ENCODE peak calls at places on chromosomes 11 and 22, in nine cellular contexts. D is GM23338, H is endothelial cell of umbilical vein, I is PC-3, T is A673, P is MM.1S, W is GM23248, S is astrocyte, B is HepG2. A is an unnamed sample.

GRCh38 chr11:10294289-10294953 is 402 bp upstream of the SBF2 start:
- DNase-seq in D (peak; percentile 62), H (peak; percentile 63), P (no peak), I (peak; percentile 45), S (no peak), T (peak; percentile 71), B (no peak), W (peak; percentile 74), A (peak; percentile 59)

GRCh38 chr11:102256251-102256650 is 61.0 kb upstream of the BIRC3 start:
- DNase-seq in B (no peak), W (peak; percentile 80), I (peak; percentile 61), D (no peak), P (no peak), S (peak; percentile 87), H (no peak), T (no peak), A (no peak)

GRCh38 chr22:24011735-24012068 is 598 bp downstream of the CABIN1 start:
- DNase-seq in W (peak; percentile 34), P (no peak), D (peak; percentile 56), T (no peak), B (no peak), I (peak; percentile 10), S (peak; percentile 6), H (no peak), A (no peak)

GRCh38 chr11:67117667-67118058 is 1.4 kb upstream of the KDM2A start:
- DNase-seq in D (peak; percentile 69), I (no peak), P (no peak), S (no peak), H (peak; percentile 10), B (no peak), W (peak; percentile 31), T (peak; percentile 22), A (peak; percentile 62)

GRCh38 chr11:128417607-128418324 is 169.6 kb downstream of the ETS1 start:
- DNase-seq in S (peak; percentile 95), I (peak; percentile 78), T (no peak), P (no peak), H (no peak), W (peak; percentile 93), D (no peak), B (no peak), A (no peak)

GRCh38 chr11:119155733-119156492 is 7.1 kb downstream of the ABCG4 start:
- DNase-seq in S (no peak), D (peak; percentile 67), H (no peak), W (peak; percentile 35), B (peak; percentile 57), T (no peak), I (peak; percentile 36), P (peak; percentile 18), A (peak; percentile 40)

GRCh38 chr11:3167143-3168119 is 2.3 kb upstream of the OSBPL5 start:
- DNase-seq in D (no peak), T (no peak), P (no peak), H (no peak), W (no peak), B (no peak), S (no peak), I (no peak), A (no peak)

GRCh38 chr11:118658372-118659313 is 20.8 kb downstream of the TREH start:
- DNase-seq in I (peak; percentile 20), H (peak; percentile 21), S (no peak), D (peak; percentile 40), B (no peak), T (no peak), P (no peak), W (peak; percentile 48), A (no peak)

GRCh38 chr11:33545941-33546340 is 154.7 kb downstream of the C11orf91 start:
- DNase-seq in I (peak; percentile 27), P (no peak), B (no peak), H (no peak), D (no peak), T (no peak), W (peak; percentile 70), S (peak; percentile 25), A (no peak)

GRCh38 chr11:44556735-44557409 is 8.6 kb upstream of the CD82 start:
- DNase-seq in B (peak; percentile 41), S (no peak), W (peak; percentile 74), T (peak; percentile 82), P (peak; percentile 68), D (peak; percentile 81), H (peak; percentile 61), I (peak; percentile 62), A (peak; percentile 74)

GRCh38 chr22:22479999-22480532 is 28.5 kb downstream of the ZNF280B start:
- DNase-seq in I (no peak), W (peak; percentile 10), T (no peak), B (no peak), P (no peak), H (no peak), D (no peak), S (peak; percentile 14), A (no peak)

GRCh38 chr11:58586998-58587397 is 8.1 kb downstream of the ZFP91 start:
- DNase-seq in S (no peak), I (no peak), W (no peak), T (no peak), B (no peak), H (no peak), D (no peak), P (no peak), A (no peak)

GRCh38 chr11:73210916-73211667 is 7.0 kb upstream of the P2RY2 start:
- DNase-seq in T (no peak), P (no peak), I (no peak), H (no peak), B (no peak), D (no peak), S (no peak), W (no peak), A (no peak)

GRCh38 chr11:67423891-67424613 is 4.2 kb upstream of the RPS6KB2 start:
- DNase-seq in P (no peak), I (no peak), H (no peak), D (no peak), S (no peak), W (no peak), B (no peak), T (no peak), A (no peak)

GRCh38 chr11:6628526-6628925 is 9.3 kb upstream of the TPP1 start:
- DNase-seq in I (no peak), T (no peak), S (no peak), H (no peak), W (no peak), D (no peak), B (no peak), P (no peak), A (no peak)

GRCh38 chr22:47059701-47060161 is 297.3 kb downstream of the TBC1D22A start:
- DNase-seq in W (no peak), S (no peak), I (no peak), B (no peak), H (no peak), P (no peak), T (no peak), D (no peak), A (no peak)

GRCh38 chr22:39598017-39598965 is 27.7 kb downstream of the CACNA1I start:
- DNase-seq in T (no peak), S (no peak), H (no peak), W (peak; percentile 25), B (no peak), P (peak; percentile 76), D (peak; percentile 97), I (peak; percentile 39), A (peak; percentile 92)

GRCh38 chr22:36160499-36160942 is at the start of gene APOL3:
- DNase-seq in T (no peak), W (peak; percentile 70), I (peak; percentile 29), P (peak; percentile 75), S (peak; percentile 29), D (no peak), B (no peak), H (peak; percentile 85), A (no peak)

DNA sequence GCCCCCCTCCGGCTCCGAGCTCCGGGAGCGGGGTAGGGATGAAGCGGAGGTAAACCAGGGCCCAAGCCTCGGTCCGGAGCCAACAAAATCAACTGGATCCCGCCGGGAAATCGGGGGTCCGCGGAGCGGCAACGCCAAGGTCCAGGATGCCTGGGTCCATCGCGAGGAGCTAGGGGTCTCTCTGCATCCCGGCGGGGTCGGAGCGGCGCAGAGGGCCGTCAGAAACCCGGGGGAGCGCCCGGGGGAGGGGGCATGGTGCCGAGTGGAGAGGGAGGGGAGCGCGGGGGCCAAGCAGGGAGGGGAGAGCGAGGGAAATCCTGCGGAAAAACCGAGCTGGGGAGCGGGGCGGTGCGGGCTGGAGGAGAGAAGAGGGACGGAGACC is 51.8 kb downstream of the SLC22A12 start:
- DNase-seq in D (no peak), H (no peak), I (no peak), T (no peak), S (no peak), B (no peak), P (no peak), W (no peak), A (peak; percentile 34)
- TF ChIP-seq EZH2 in D (peak; percentile 83), H (peak; percentile 94), I (peak; percentile 43), T (peak; percentile 94), S (peak; percentile 98), B (no peak), P (no peak), W (peak; percentile 10), A (peak; percentile 60)

GRCh38 chr11:62338218-62338617 is 970 bp downstream of the ASRGL1 start:
- DNase-seq in B (no peak), W (no peak), P (no peak), H (no peak), T (no peak), D (no peak), I (no peak), S (no peak), A (no peak)

GRCh38 chr11:62333768-62334167 is 3.5 kb upstream of the ASRGL1 start:
- DNase-seq in P (no peak), H (no peak), S (no peak), I (no peak), T (no peak), W (no peak), D (no peak), B (no peak), A (no peak)

GRCh38 chr11:62340269-62340901 is 3.1 kb downstream of the ASRGL1 start:
- DNase-seq in T (peak; percentile 79), S (peak; percentile 24), I (peak; percentile 74), W (peak; percentile 65), H (peak; percentile 76), D (peak; percentile 77), P (peak; percentile 61), B (peak; percentile 60), A (peak; percentile 63)

GRCh38 chr11:62337682-62338181 is 484 bp downstream of the ASRGL1 start:
- DNase-seq in B (no peak), D (peak; percentile 68), W (peak; percentile 38), T (peak; percentile 32), H (peak; percentile 45), S (no peak), P (no peak), I (peak; percentile 59), A (peak; percentile 58)

GRCh38 chr11:62336949-62337681 is at the start of gene ASRGL1:
- DNase-seq in H (peak; percentile 77), P (peak; percentile 92), D (peak; percentile 96), W (peak; percentile 77), S (peak; percentile 15), I (peak; percentile 86), B (peak; percentile 43), T (peak; percentile 80), A (peak; percentile 91)
- TF ChIP-seq EZH2 in H (no peak), P (no peak), D (no peak), W (no peak), S (no peak), I (no peak), B (no peak), T (no peak), A (peak; percentile 58)

GRCh38 chr11:121721961-121722360 is 269.2 kb upstream of the SORL1-AS1 start:
- DNase-seq in I (no peak), P (no peak), S (no peak), W (no peak), T (no peak), B (no peak), H (no peak), D (no peak), A (no peak)
- TF ChIP-seq EZH2 in I (no peak), P (no peak), S (no peak), W (no peak), T (no peak), B (no peak), H (no peak), D (no peak), A (no peak)

GRCh38 chr22:43891360-43892182 is at the start of gene PNPLA5:
- DNase-seq in S (no peak), W (peak; percentile 63), I (no peak), B (no peak), P (no peak), D (peak; percentile 90), T (no peak), H (no peak), A (peak; percentile 66)
- TF ChIP-seq EZH2 in S (peak; percentile 79), W (peak; percentile 17), I (no peak), B (no peak), P (no peak), D (no peak), T (peak; percentile 86), H (peak; percentile 79), A (peak; percentile 88)